ENCODE peak calls at places on chromosomes 2 and 18, in seven cellular contexts. L is GM12878, J is NB4, R is epithelial cell of esophagus, G is testis, O is PC-9, X is HepG2. M is an unnamed sample.

GRCh38 chr18:36023336-36023735 is 44.0 kb downstream of the RPRD1A start:
- DNase-seq in L (no peak), J (no peak), R (no peak), G (no peak), O (no peak), X (no peak), M (no peak)

GRCh38 chr2:111200333-111200879 is 79.7 kb downstream of the BCL2L11 start:
- DNase-seq in L (no peak), J (peak), R (no peak), G (no peak), O (no peak), X (no peak), M (no peak)

GRCh38 chr2:17249249-17249648 is 269.0 kb downstream of the RAD51AP2 start:
- DNase-seq in L (no peak), J (no peak), R (no peak), G (no peak), O (no peak), X (no peak), M (no peak)

GRCh38 chr2:120896126-120896525 is 160.5 kb downstream of the GLI2 start:
- DNase-seq in L (no peak), J (no peak), R (no peak), G (no peak), O (no peak), X (no peak), M (no peak)

GRCh38 chr18:32582455-32582854 is 111.8 kb upstream of the GAREM1 start:
- DNase-seq in L (no peak), J (no peak), R (peak), G (no peak), O (no peak), X (no peak), M (no peak)

GRCh38 chr2:28643911-28644334 is 107.7 kb upstream of the PPP1CB start:
- DNase-seq in L (no peak), J (no peak), R (peak), G (no peak), O (peak), X (no peak), M (no peak)

GRCh38 chr2:160409480-160409879 is 84.1 kb downstream of the RBMS1 start:
- DNase-seq in L (no peak), J (no peak), R (no peak), G (no peak), O (no peak), X (no peak), M (no peak)

GRCh38 chr2:23549051-23549450 is 164.1 kb downstream of the KLHL29 start:
- DNase-seq in L (no peak), J (no peak), R (no peak), G (peak), O (no peak), X (no peak), M (no peak)

GRCh38 chr2:44112096-44112495 is 56.6 kb upstream of the PPM1B start:
- DNase-seq in L (no peak), J (peak), R (peak), G (no peak), O (peak), X (no peak), M (no peak)

GRCh38 chr2:11809586-11810236 is 63.3 kb downstream of the LPIN1 start:
- DNase-seq in L (no peak), J (no peak), R (no peak), G (no peak), O (no peak), X (peak), M (no peak)

GRCh38 chr2:11808016-11808400 is 61.6 kb downstream of the LPIN1 start:
- DNase-seq in L (no peak), J (no peak), R (no peak), G (no peak), O (no peak), X (no peak), M (no peak)

GRCh38 chr2:11810237-11810977 is 64.0 kb downstream of the LPIN1 start:
- DNase-seq in L (no peak), J (no peak), R (no peak), G (no peak), O (no peak), X (no peak), M (no peak)

GRCh38 chr2:11805920-11806319 is 59.5 kb downstream of the LPIN1 start:
- DNase-seq in L (no peak), J (no peak), R (no peak), G (no peak), O (no peak), X (no peak), M (no peak)

DNA sequence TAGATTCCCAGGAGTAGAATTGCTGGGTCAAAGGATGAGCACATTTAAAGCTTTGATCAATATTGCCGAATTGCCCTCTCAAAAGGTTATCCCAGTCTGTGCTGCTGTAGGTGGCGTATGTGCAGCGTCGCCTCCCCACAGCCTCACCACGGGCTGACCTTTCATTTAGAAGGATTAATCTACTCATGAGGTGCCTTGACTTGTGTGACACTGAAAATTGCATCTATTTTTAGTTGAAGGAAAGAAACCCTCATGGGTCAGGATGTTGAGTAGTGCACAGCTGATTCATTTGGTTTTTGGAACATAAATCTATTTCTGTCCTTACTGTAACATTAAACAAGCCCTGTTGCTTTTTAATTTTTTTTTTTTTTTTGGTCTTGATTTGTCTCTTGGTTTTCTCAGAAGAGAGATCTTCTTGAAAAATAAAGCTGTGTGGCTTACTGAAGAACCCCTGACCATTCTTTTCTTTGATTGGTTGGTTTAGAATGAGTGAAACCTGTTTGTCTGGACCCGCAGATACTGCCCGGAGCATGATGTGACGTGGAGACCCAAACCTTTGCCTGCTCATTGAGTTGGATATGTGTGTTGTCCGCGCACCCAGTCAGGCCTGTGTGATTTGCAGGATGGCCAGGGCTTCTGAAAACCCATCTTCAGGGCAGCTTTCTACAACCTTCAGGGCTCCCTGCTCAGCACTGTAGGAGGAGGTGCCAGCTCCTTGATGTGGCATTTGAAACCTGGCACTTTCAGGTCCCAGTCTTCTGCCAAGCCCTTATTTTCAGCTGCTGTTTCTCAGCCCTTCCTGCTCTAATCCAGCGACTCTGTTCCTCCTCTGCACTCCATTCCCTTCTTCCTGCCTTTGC is 61.0 kb downstream of the LPIN1 start:
- DNase-seq in L (no peak), J (no peak), R (no peak), G (no peak), O (no peak), X (no peak), M (no peak)
- TF ChIP-seq CTCF in L (no peak), J (no peak), R (no peak), G (no peak), O (no peak), X (no peak), M (no peak)

GRCh38 chr2:84856785-84857184 is 24.1 kb downstream of the TRABD2A start:
- DNase-seq in L (no peak), J (peak), R (no peak), G (no peak), O (no peak), X (no peak), M (peak)
- H3K4me3 ChIP-seq in L (no peak), J (no peak), R (no peak), G (no peak), O (no peak), X (no peak), M (no peak)

GRCh38 chr18:11154369-11154982 is 5.1 kb upstream of the PIEZO2 start:
- DNase-seq in L (peak), J (peak), R (peak), G (no peak), O (peak), X (peak), M (peak)
- TF ChIP-seq CTCF in L (peak), J (no peak), R (peak), G (no peak), O (peak), X (peak), M (peak)

DNA sequence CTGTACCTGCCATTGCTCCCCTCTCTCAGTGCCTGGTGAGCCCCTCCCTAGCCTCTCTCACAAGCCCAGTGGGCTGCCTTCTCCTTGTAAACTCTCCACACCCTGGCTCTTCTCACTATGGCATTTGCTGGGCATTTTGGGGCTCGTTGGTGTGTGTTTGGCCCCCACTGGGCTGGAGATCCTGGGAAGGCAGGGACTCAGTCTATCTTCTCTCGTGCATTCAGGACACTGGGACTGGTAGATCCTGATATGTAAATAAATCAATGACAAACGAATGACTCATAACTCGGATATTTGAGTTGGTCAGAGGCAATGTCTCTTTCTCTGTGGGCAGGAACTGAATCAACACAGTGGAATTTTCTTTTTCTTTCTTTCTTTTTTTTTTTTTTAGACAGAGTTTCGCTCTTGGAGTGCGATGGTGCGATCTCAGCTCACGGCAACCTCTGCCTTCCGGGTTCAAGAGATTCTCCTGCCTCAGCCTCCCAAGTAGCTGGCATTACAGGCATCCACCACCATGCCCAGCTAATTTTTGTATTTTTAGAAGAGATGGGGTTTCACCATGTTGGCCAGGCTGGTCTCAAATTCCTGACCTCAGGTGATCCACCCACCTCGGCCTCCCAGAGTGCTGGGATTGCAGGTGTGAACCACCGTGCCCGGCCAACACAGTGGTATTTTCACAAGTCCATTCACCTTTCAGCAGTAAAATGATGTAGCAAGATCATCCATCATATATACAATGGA is 144.6 kb upstream of the SPRED2 start:
- DNase-seq in L (no peak), J (no peak), R (peak), G (no peak), O (peak), X (peak), M (no peak)
- H3K4me3 ChIP-seq in L (no peak), J (no peak), R (no peak), G (no peak), O (peak), X (peak), M (no peak)

GRCh38 chr2:162422894-162423293 is 79.0 kb downstream of the GCA start:
- DNase-seq in L (no peak), J (no peak), R (peak), G (no peak), O (no peak), X (no peak), M (no peak)
- TF ChIP-seq CTCF in L (no peak), J (no peak), R (peak), G (no peak), O (no peak), X (no peak), M (no peak)

DNA sequence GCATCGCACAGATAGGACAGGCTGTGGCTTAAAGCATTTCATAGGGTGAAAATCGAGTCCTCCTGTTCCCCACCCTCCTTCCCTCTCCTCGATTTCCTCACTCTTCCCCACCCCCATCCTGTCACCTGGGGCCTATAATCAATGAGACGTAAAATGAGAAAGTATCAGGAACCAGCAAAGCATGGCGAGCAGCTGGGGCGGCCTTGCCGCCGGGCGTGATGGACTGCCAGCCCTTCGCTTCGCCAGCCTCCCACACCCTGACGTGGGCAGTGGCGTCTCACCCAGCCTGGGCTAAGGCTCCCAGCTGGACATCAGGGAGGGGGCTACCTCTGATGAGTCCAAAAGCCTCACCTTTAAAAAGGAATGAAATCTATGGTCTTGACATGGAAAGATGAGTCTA is 11.1 kb downstream of the SLC30A3 start:
- DNase-seq in L (no peak), J (no peak), R (no peak), G (no peak), O (no peak), X (no peak), M (no peak)
- H3K4me3 ChIP-seq in L (no peak), J (no peak), R (no peak), G (no peak), O (no peak), X (no peak), M (no peak)

DNA sequence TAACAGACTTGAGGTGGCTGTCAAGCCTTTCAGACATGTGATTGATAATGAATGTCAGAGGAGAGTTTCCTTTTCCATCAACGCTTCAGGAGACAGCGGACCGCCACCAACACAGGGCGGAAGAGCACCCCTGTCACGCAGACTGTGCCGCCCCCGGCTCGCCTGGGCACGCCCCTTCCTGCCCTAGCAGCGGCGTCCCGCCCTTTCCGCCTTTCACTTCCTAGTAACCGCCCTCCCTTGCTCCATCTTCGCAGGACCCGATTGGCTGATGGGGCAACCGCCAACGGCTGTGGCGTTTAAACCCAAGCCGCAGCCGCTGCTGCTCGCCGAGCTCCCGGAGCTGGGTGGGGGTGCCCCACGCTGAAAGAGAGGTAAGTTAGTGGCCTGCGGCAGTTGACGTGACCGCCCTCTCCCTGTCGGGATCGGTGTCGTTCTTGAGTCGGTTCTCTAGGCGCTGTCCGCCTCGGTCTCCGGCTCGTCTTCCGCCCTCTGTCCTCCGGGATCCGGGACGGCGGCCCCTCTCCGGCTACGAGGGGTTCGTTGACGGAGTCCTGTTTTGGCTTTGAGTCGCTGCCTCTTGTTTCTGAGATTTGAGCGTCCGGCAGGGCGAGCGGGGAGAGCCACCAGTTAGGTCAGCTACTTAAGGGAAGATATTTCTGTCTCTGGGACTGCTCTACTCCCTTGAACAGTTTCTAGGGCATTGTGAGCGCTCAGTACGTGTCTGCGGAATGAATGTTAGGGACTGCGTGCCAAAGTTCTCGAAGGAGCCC is at the start of gene SGO2:
- DNase-seq in L (peak), J (peak), R (peak), G (peak), O (peak), X (peak), M (peak)
- TF ChIP-seq CTCF in L (no peak), J (no peak), R (peak), G (no peak), O (no peak), X (no peak), M (no peak)

DNA sequence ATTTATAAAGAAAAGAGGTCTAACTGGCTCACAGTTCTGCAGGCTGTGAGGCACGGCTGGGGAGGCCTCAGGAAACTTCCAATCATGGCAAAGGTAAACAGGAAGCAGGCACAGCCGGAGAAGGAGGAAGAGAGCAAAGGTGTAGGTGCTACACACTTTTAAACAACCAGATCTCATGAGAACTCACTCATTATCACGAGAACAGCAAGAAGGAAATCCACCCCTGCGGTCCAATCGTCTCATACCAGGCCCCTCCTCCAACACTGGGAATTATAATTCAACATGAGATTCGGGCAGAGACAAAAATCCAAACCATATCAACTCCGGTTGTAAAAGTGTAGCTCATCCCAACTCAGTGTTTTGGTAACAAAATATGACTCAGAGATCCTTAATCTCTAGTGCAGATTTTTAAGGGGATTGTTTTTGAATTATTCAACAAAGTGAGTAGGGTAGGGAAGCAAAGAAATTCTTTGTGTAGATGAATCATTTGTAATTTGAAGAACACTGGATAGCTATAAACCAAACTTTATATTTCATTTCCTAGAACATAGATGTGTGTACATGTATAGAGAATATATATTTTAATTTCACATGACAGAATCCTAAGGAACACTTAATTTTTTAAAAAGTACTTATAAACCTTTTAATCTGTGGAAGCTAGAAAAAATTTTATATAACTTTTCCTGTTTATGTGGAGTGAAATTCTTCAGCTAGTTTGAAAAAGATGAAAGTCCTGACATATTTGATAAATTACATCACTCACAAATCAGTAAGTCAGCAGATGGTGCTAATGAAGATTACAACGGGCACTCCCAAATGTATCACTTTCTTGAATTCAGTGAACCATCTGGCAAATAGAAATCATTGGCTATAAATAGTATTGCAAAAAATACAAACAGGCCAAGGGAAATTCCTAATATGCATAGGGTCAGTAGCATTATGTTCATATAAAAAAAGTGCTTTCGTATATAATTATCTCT is 130.1 kb downstream of the OLA1 start:
- DNase-seq in L (no peak), J (no peak), R (peak), G (no peak), O (peak), X (no peak), M (peak)
- H3K4me3 ChIP-seq in L (no peak), J (no peak), R (no peak), G (no peak), O (peak), X (no peak), M (no peak)